ENCODE peak calls at places on chromosomes 3 and 15, in four cellular contexts. One of them, this sample, is unnamed.

GRCh38 chr3:113283306-113283705 is 71.9 kb downstream of the BOC start:
- DNase-seq in fibroblast of lung: no peak
- DNase-seq in mammary epithelial cell: no peak
- DNase-seq in transverse colon: no peak
- DNase-seq in this sample: no peak

GRCh38 chr3:48739955-48740823 is 23.2 kb upstream of the IP6K2 start:
- DNase-seq in fibroblast of lung: peak; percentile 92
- DNase-seq in transverse colon: peak; percentile 96
- DNase-seq in mammary epithelial cell: peak; percentile 54
- DNase-seq in this sample: peak; percentile 92

GRCh38 chr3:183213941-183214612 is 39.0 kb upstream of the B3GNT5 start:
- DNase-seq in mammary epithelial cell: no peak
- DNase-seq in transverse colon: no peak
- DNase-seq in fibroblast of lung: no peak
- DNase-seq in this sample: no peak

GRCh38 chr15:32842081-32842480 is 124.3 kb downstream of the GREM1 start:
- DNase-seq in fibroblast of lung: no peak
- DNase-seq in mammary epithelial cell: no peak
- DNase-seq in transverse colon: no peak
- DNase-seq in this sample: no peak

GRCh38 chr3:54856271-54856670 is 71.6 kb downstream of the LRTM1 start:
- DNase-seq in fibroblast of lung: no peak
- DNase-seq in transverse colon: no peak
- DNase-seq in mammary epithelial cell: no peak
- DNase-seq in this sample: no peak

GRCh38 chr15:48176097-48176496 is 2.0 kb downstream of the MYEF2 start:
- DNase-seq in transverse colon: no peak
- DNase-seq in fibroblast of lung: peak; percentile 2
- DNase-seq in mammary epithelial cell: no peak
- DNase-seq in this sample: no peak

GRCh38 chr3:192183109-192183508 is 544.2 kb downstream of the FGF12 start:
- DNase-seq in fibroblast of lung: no peak
- DNase-seq in transverse colon: no peak
- DNase-seq in mammary epithelial cell: no peak
- DNase-seq in this sample: no peak

GRCh38 chr15:48925714-48926223 is 38.0 kb downstream of the SHC4 start:
- DNase-seq in mammary epithelial cell: peak; percentile 97
- DNase-seq in transverse colon: no peak
- DNase-seq in fibroblast of lung: peak; percentile 90
- DNase-seq in this sample: peak; percentile 79

GRCh38 chr15:25684521-25685215 is 178.5 kb downstream of the ATP10A start:
- DNase-seq in transverse colon: no peak
- DNase-seq in mammary epithelial cell: no peak
- DNase-seq in fibroblast of lung: peak; percentile 57
- DNase-seq in this sample: peak; percentile 91

GRCh38 chr3:101143002-101143401 is 149.8 kb upstream of the ABI3BP start:
- DNase-seq in fibroblast of lung: no peak
- DNase-seq in mammary epithelial cell: no peak
- DNase-seq in transverse colon: no peak
- DNase-seq in this sample: no peak

GRCh38 chr3:168269019-168269418 is 173.3 kb upstream of the GOLIM4 start:
- DNase-seq in mammary epithelial cell: no peak
- DNase-seq in transverse colon: no peak
- DNase-seq in fibroblast of lung: no peak
- DNase-seq in this sample: no peak

GRCh38 chr3:194276768-194277546 is 74.2 kb downstream of the CPN2 start:
- DNase-seq in fibroblast of lung: peak; percentile 75
- DNase-seq in transverse colon: peak; percentile 11
- DNase-seq in mammary epithelial cell: no peak
- DNase-seq in this sample: peak; percentile 53

GRCh38 chr3:145953316-145953715 is 207.7 kb downstream of the PLOD2 start:
- DNase-seq in transverse colon: no peak
- DNase-seq in mammary epithelial cell: peak; percentile 55
- DNase-seq in fibroblast of lung: no peak
- DNase-seq in this sample: no peak

GRCh38 chr15:100941536-100941935 is 22.4 kb downstream of the LRRK1 start:
- DNase-seq in transverse colon: no peak
- DNase-seq in mammary epithelial cell: no peak
- DNase-seq in fibroblast of lung: no peak
- DNase-seq in this sample: no peak

GRCh38 chr15:100939786-100940185 is 20.6 kb downstream of the LRRK1 start:
- DNase-seq in fibroblast of lung: no peak
- DNase-seq in transverse colon: no peak
- DNase-seq in mammary epithelial cell: no peak
- DNase-seq in this sample: no peak

GRCh38 chr15:100943074-100943473 is 23.9 kb downstream of the LRRK1 start:
- DNase-seq in transverse colon: no peak
- DNase-seq in fibroblast of lung: no peak
- DNase-seq in mammary epithelial cell: no peak
- DNase-seq in this sample: peak; percentile 17

GRCh38 chr15:100942656-100943055 is 23.5 kb downstream of the LRRK1 start:
- DNase-seq in fibroblast of lung: no peak
- DNase-seq in transverse colon: no peak
- DNase-seq in mammary epithelial cell: no peak
- DNase-seq in this sample: no peak

GRCh38 chr15:100940785-100941379 is 21.7 kb downstream of the LRRK1 start:
- DNase-seq in fibroblast of lung: no peak
- DNase-seq in mammary epithelial cell: no peak
- DNase-seq in transverse colon: no peak
- DNase-seq in this sample: no peak
- H3K4me1 ChIP-seq in fibroblast of lung: peaks cover 2% of the 10 kb centered on the region
- H3K4me1 ChIP-seq in mammary epithelial cell: no peaks in the 10 kb centered on the region
- H3K4me1 ChIP-seq in transverse colon: no peaks in the 10 kb centered on the region
- H3K4me1 ChIP-seq in this sample: peaks cover 19% of the 10 kb centered on the region

DNA sequence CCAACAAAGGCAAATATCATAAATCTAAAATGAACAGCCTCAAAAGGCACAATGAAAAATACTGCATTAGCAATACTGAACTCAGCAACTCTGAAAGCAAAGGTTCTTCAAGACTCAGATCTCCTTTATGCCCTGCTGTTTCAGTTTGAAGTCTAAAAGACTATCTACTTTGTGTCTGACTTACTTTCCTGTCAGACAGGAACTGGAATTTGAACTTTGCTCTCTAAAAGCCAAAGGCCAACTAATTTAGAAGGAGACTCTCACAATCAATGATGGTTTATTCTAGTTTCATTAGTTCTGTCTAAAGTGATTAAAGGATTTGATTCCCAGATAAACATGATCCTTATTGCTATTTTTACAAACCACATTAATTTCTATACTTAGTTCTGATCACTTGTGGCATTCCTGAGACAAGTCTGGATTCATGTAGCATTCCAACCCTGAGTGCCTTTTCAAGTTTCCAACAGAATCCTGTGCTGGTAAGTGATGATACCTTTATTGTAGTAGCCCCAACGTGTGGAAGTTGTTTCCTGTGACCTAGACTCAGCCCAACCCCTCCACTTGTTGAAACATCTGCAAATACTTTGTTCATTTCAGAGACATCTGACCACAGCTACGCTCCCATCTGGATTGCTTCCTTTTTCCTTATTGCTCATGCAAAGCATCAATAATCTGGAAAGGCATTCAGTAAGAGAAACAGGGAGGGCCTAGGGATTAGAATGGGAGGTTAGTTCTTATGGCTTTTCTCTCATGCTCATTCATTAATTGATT is 14.9 kb upstream of the LEKR1 start:
- DNase-seq in fibroblast of lung: peak; percentile 67
- DNase-seq in transverse colon: peak; percentile 27
- DNase-seq in mammary epithelial cell: peak; percentile 95
- DNase-seq in this sample: peak; percentile 68
- H3K4me1 ChIP-seq in fibroblast of lung: peaks cover 2% of the 10 kb centered on the region
- H3K4me1 ChIP-seq in transverse colon: peaks cover 20% of the 10 kb centered on the region
- H3K4me1 ChIP-seq in mammary epithelial cell: peaks cover 42% of the 10 kb centered on the region
- H3K4me1 ChIP-seq in this sample: peaks cover 37% of the 10 kb centered on the region

GRCh38 chr15:66240240-66240842 is 13.2 kb downstream of the MEGF11 start:
- DNase-seq in mammary epithelial cell: no peak
- DNase-seq in fibroblast of lung: no peak
- DNase-seq in transverse colon: no peak
- DNase-seq in this sample: no peak
- H3K4me1 ChIP-seq in mammary epithelial cell: peaks cover 6% of the 10 kb centered on the region
- H3K4me1 ChIP-seq in fibroblast of lung: no peaks in the 10 kb centered on the region
- H3K4me1 ChIP-seq in transverse colon: no peaks in the 10 kb centered on the region
- H3K4me1 ChIP-seq in this sample: no peaks in the 10 kb centered on the region

DNA sequence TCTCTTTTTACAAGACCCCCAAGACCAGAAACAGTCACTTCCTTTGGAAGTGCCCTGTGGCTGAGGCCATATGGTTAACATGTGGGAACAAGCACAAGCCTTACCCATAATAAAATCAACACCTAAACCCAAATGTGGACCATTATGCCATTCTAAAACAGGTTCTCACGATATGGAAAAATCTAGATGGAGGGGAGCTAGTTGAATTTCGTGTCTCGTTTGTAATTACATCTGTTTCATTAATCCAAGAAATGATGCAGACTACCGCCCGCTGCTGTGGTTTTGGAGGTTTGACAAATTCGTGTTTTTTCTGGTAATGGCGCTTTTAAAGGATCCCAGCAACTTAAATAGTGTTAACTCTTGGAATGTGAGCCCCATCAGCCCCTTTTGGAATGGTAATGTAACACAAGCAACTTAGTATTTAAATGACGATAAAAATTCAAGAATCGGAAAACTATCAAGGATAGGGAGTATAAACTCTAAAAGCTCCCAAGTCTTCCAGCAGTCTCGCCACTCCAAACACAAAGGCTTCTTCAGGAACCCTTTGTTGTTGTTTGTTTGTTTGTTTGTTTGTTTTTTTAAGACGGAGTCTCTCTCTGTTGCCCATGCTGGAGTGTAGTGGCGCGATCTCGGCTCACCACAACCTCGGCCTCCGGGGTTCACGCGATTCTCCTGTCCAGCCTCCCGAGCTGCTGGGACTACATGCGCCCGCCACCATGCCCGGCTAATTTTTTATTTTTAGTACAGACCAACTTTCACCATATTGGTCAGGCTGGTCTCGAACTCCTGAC is 1.1 kb downstream of the CNBP start:
- DNase-seq in fibroblast of lung: no peak
- DNase-seq in mammary epithelial cell: peak; percentile 45
- DNase-seq in transverse colon: peak; percentile 24
- DNase-seq in this sample: peak; percentile 52
- H3K4me1 ChIP-seq in fibroblast of lung: peaks cover 12% of the 10 kb centered on the region
- H3K4me1 ChIP-seq in mammary epithelial cell: peaks cover 26% of the 10 kb centered on the region
- H3K4me1 ChIP-seq in transverse colon: peaks cover 52% of the 10 kb centered on the region
- H3K4me1 ChIP-seq in this sample: peaks cover 52% of the 10 kb centered on the region

DNA sequence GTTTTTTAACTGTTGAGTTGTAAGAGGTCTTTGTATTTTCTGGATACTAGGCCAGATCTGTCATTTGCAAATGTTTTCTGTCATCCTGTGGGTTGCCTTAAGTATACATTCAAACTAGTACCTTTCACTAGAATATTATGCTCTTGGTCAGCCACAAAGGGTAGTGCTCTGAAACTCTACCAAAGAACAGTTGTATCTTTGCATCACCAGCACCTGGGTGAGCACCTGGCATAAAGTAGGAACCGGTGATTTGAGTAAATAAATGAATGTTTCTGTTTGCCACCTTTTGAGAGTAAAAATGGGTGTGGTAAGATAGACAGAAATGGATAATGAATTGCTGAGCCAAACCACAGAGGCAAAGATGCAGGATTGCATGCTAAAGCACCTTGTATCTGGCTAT is 98.7 kb downstream of the SLCO3A1 start:
- DNase-seq in mammary epithelial cell: peak; percentile 41
- DNase-seq in fibroblast of lung: no peak
- DNase-seq in transverse colon: no peak
- DNase-seq in this sample: no peak
- H3K4me1 ChIP-seq in mammary epithelial cell: peaks cover 84% of the 10 kb centered on the region
- H3K4me1 ChIP-seq in fibroblast of lung: peaks cover 12% of the 10 kb centered on the region
- H3K4me1 ChIP-seq in transverse colon: peaks cover 10% of the 10 kb centered on the region
- H3K4me1 ChIP-seq in this sample: peaks cover 27% of the 10 kb centered on the region

GRCh38 chr15:63484433-63484832 is 20.0 kb upstream of the USP3 start:
- DNase-seq in mammary epithelial cell: no peak
- DNase-seq in fibroblast of lung: no peak
- DNase-seq in transverse colon: no peak
- DNase-seq in this sample: no peak
- H3K4me1 ChIP-seq in mammary epithelial cell: peaks cover 10% of the 10 kb centered on the region
- H3K4me1 ChIP-seq in fibroblast of lung: peaks cover 17% of the 10 kb centered on the region
- H3K4me1 ChIP-seq in transverse colon: peaks cover 10% of the 10 kb centered on the region
- H3K4me1 ChIP-seq in this sample: peaks cover 36% of the 10 kb centered on the region

DNA sequence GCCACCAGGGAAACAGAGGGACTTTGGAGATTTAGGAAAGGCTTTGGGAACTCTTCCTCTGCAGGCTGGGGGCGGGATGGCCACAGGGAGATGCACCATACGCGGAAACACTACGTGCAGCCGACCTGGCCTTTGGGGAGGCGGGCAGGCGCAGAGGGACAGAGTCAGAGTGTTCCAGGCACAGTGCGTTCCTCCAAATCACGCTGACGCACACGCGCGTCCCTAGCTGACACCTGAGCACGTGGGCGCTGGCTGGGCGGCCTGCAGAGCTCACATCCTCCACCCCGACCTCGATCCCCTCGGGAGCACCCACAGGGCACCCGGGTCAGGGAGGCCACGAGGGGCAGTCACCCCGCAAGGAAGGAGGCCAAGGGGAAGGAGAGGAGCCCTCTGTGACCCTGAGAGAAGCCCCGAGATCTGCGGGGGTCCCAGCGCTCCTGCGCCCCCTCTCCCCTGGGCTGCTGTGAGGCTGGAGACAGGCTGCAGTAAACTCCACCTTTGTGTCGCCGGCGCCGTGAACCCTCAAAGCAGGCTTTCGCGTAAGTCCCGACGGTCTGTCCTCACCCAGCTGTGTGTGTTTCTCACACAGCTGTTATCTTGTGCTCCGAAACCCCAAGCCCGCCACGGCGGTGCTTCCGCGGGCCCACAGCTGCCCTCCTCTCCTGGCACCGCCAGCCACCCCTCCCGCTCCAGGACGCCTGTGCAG is 196.3 kb downstream of the OCA2 start:
- DNase-seq in transverse colon: no peak
- DNase-seq in fibroblast of lung: no peak
- DNase-seq in mammary epithelial cell: no peak
- DNase-seq in this sample: no peak
- H3K4me1 ChIP-seq in transverse colon: no peaks in the 10 kb centered on the region
- H3K4me1 ChIP-seq in fibroblast of lung: no peaks in the 10 kb centered on the region
- H3K4me1 ChIP-seq in mammary epithelial cell: no peaks in the 10 kb centered on the region
- H3K4me1 ChIP-seq in this sample: no peaks in the 10 kb centered on the region

This sample was measured in adipocyte.